ENCODE peak calls at places on chromosome 7, in seven cellular contexts. One of them, this sample, is unnamed.
A peak's percentile ranks its signal among the peaks of the same experiment; 100 is the strongest.

GRCh38 chr7:127252736-127253288 is at the start of gene GRM8:
- DNase-seq in IMR-90: peak; percentile 22
- DNase-seq in adrenal gland: peak; percentile 53
- DNase-seq in neural progenitor cell: peak; percentile 87
- DNase-seq in CD8-positive, alpha-beta T cell: peak; percentile 18
- DNase-seq in OCI-LY7: no peak
- DNase-seq in HCT116: no peak
- DNase-seq in this sample: peak; percentile 43

GRCh38 chr7:156379242-156380070 is 261.1 kb upstream of the RNF32 start:
- DNase-seq in OCI-LY7: no peak
- DNase-seq in IMR-90: no peak
- DNase-seq in CD8-positive, alpha-beta T cell: no peak
- DNase-seq in neural progenitor cell: no peak
- DNase-seq in HCT116: no peak
- DNase-seq in adrenal gland: no peak
- DNase-seq in this sample: no peak

GRCh38 chr7:154640917-154641316 is 362.0 kb downstream of the PAXIP1 start:
- DNase-seq in neural progenitor cell: no peak
- DNase-seq in OCI-LY7: no peak
- DNase-seq in CD8-positive, alpha-beta T cell: no peak
- DNase-seq in HCT116: no peak
- DNase-seq in IMR-90: no peak
- DNase-seq in adrenal gland: no peak
- DNase-seq in this sample: no peak

GRCh38 chr7:94069154-94069739 is 65.1 kb upstream of the BET1 start:
- DNase-seq in HCT116: no peak
- DNase-seq in IMR-90: peak; percentile 49
- DNase-seq in CD8-positive, alpha-beta T cell: no peak
- DNase-seq in OCI-LY7: peak; percentile 62
- DNase-seq in neural progenitor cell: no peak
- DNase-seq in adrenal gland: no peak
- DNase-seq in this sample: no peak

GRCh38 chr7:68929712-68930395 is 668.4 kb upstream of the AUTS2 start:
- DNase-seq in CD8-positive, alpha-beta T cell: no peak
- DNase-seq in IMR-90: peak; percentile 2
- DNase-seq in adrenal gland: no peak
- DNase-seq in neural progenitor cell: no peak
- DNase-seq in OCI-LY7: no peak
- DNase-seq in HCT116: no peak
- DNase-seq in this sample: no peak

GRCh38 chr7:150848111-150848510 is 4.2 kb upstream of the AOC1 start:
- DNase-seq in neural progenitor cell: no peak
- DNase-seq in IMR-90: no peak
- DNase-seq in OCI-LY7: no peak
- DNase-seq in HCT116: no peak
- DNase-seq in CD8-positive, alpha-beta T cell: no peak
- DNase-seq in adrenal gland: no peak
- DNase-seq in this sample: no peak

GRCh38 chr7:106915407-106915806 is 50.3 kb downstream of the PIK3CG start:
- DNase-seq in IMR-90: no peak
- DNase-seq in adrenal gland: no peak
- DNase-seq in CD8-positive, alpha-beta T cell: no peak
- DNase-seq in HCT116: no peak
- DNase-seq in neural progenitor cell: no peak
- DNase-seq in OCI-LY7: no peak
- DNase-seq in this sample: no peak

GRCh38 chr7:3971323-3971722 is 670.3 kb downstream of the SDK1 start:
- DNase-seq in adrenal gland: no peak
- DNase-seq in neural progenitor cell: no peak
- DNase-seq in IMR-90: no peak
- DNase-seq in HCT116: no peak
- DNase-seq in OCI-LY7: no peak
- DNase-seq in CD8-positive, alpha-beta T cell: no peak
- DNase-seq in this sample: no peak

GRCh38 chr7:51019231-51019844 is 236.6 kb upstream of the GRB10 start:
- DNase-seq in HCT116: no peak
- DNase-seq in CD8-positive, alpha-beta T cell: no peak
- DNase-seq in OCI-LY7: no peak
- DNase-seq in adrenal gland: no peak
- DNase-seq in IMR-90: peak; percentile 51
- DNase-seq in neural progenitor cell: no peak
- DNase-seq in this sample: no peak

GRCh38 chr7:22931011-22931410 is 82.9 kb downstream of the HYCC1 start:
- DNase-seq in IMR-90: no peak
- DNase-seq in CD8-positive, alpha-beta T cell: no peak
- DNase-seq in adrenal gland: no peak
- DNase-seq in neural progenitor cell: no peak
- DNase-seq in OCI-LY7: no peak
- DNase-seq in HCT116: no peak
- DNase-seq in this sample: no peak

GRCh38 chr7:72540106-72540611 is 128.0 kb upstream of the CALN1 start:
- DNase-seq in adrenal gland: no peak
- DNase-seq in CD8-positive, alpha-beta T cell: no peak
- DNase-seq in HCT116: no peak
- DNase-seq in IMR-90: no peak
- DNase-seq in OCI-LY7: no peak
- DNase-seq in neural progenitor cell: no peak
- DNase-seq in this sample: no peak

GRCh38 chr7:64686493-64687184 is 20.7 kb downstream of the ZNF107 start:
- DNase-seq in CD8-positive, alpha-beta T cell: no peak
- DNase-seq in adrenal gland: no peak
- DNase-seq in IMR-90: no peak
- DNase-seq in OCI-LY7: peak; percentile 93
- DNase-seq in HCT116: no peak
- DNase-seq in neural progenitor cell: no peak
- DNase-seq in this sample: no peak

GRCh38 chr7:64685091-64685490 is 19.2 kb downstream of the ZNF107 start:
- DNase-seq in CD8-positive, alpha-beta T cell: no peak
- DNase-seq in HCT116: no peak
- DNase-seq in adrenal gland: no peak
- DNase-seq in OCI-LY7: peak; percentile 69
- DNase-seq in neural progenitor cell: no peak
- DNase-seq in IMR-90: no peak
- DNase-seq in this sample: no peak

GRCh38 chr7:64687249-64687648 is 21.3 kb downstream of the ZNF107 start:
- DNase-seq in adrenal gland: no peak
- DNase-seq in OCI-LY7: peak; percentile 94
- DNase-seq in IMR-90: no peak
- DNase-seq in neural progenitor cell: no peak
- DNase-seq in HCT116: no peak
- DNase-seq in CD8-positive, alpha-beta T cell: no peak
- DNase-seq in this sample: no peak

GRCh38 chr7:64685741-64686140 is 19.8 kb downstream of the ZNF107 start:
- DNase-seq in CD8-positive, alpha-beta T cell: no peak
- DNase-seq in HCT116: no peak
- DNase-seq in neural progenitor cell: no peak
- DNase-seq in adrenal gland: no peak
- DNase-seq in IMR-90: no peak
- DNase-seq in OCI-LY7: no peak
- DNase-seq in this sample: no peak
- H3K27ac ChIP-seq in CD8-positive, alpha-beta T cell: no peak overlapping the region
- H3K27ac ChIP-seq in HCT116: no peak overlapping the region
- H3K27ac ChIP-seq in neural progenitor cell: no peak overlapping the region
- H3K27ac ChIP-seq in adrenal gland: no peak overlapping the region
- H3K27ac ChIP-seq in IMR-90: no peak overlapping the region
- H3K27ac ChIP-seq in OCI-LY7: peak overlapping the region; percentile 99
- H3K27ac ChIP-seq in this sample: no peak overlapping the region

GRCh38 chr7:120989571-120990220 is 1.2 kb downstream of the CPED1 start:
- DNase-seq in IMR-90: peak; percentile 38
- DNase-seq in OCI-LY7: no peak
- DNase-seq in CD8-positive, alpha-beta T cell: no peak
- DNase-seq in adrenal gland: peak; percentile 46
- DNase-seq in neural progenitor cell: no peak
- DNase-seq in HCT116: no peak
- DNase-seq in this sample: no peak
- H3K4me3 ChIP-seq in IMR-90: peak overlapping the region; percentile 86
- H3K4me3 ChIP-seq in OCI-LY7: no peak overlapping the region
- H3K4me3 ChIP-seq in CD8-positive, alpha-beta T cell: no peak overlapping the region
- H3K4me3 ChIP-seq in adrenal gland: peak overlapping the region; percentile 16
- H3K4me3 ChIP-seq in neural progenitor cell: no peak overlapping the region
- H3K4me3 ChIP-seq in HCT116: no peak overlapping the region
- H3K4me3 ChIP-seq in this sample: no peak overlapping the region

GRCh38 chr7:123125231-123125630 is 74.5 kb downstream of the SLC13A1 start:
- DNase-seq in neural progenitor cell: no peak
- DNase-seq in adrenal gland: no peak
- DNase-seq in CD8-positive, alpha-beta T cell: no peak
- DNase-seq in OCI-LY7: no peak
- DNase-seq in HCT116: no peak
- DNase-seq in IMR-90: no peak
- DNase-seq in this sample: no peak
- TF ChIP-seq CTCF in neural progenitor cell: no peak
- TF ChIP-seq CTCF in adrenal gland: no peak
- TF ChIP-seq CTCF in CD8-positive, alpha-beta T cell: no peak
- TF ChIP-seq CTCF in OCI-LY7: no peak
- TF ChIP-seq CTCF in HCT116: no peak
- TF ChIP-seq CTCF in IMR-90: no peak
- TF ChIP-seq CTCF in this sample: no peak

DNA sequence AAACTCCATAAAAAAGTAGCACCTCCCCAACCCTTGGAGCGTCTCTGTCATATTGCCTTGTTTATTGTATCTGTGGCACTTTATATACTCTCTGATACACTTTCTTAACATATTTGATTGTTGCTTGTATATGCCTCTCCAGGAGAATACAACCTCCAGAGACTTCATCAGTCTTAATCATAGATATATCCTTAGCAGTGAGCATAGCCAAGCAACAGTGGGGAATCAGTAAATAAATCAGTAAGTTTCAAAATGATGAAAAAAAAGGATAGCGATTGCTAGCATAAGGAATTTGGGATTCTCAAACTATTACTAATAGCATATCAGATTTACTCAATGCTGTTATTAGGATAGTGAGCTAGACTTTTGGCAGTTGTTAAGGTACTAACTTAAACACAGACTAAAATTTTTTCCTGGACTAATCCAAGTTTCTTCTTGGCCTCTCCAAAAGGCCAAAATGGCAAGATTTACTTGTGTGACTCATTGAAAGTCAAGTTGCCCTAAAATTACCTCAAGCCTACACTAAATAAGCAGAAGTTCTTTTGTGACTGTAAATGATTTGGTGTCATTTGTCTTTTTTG is 177.9 kb downstream of the CHN2 start:
- DNase-seq in CD8-positive, alpha-beta T cell: no peak
- DNase-seq in adrenal gland: no peak
- DNase-seq in neural progenitor cell: no peak
- DNase-seq in IMR-90: no peak
- DNase-seq in OCI-LY7: no peak
- DNase-seq in HCT116: no peak
- DNase-seq in this sample: no peak
- H3K27ac ChIP-seq in CD8-positive, alpha-beta T cell: no peak overlapping the region
- H3K27ac ChIP-seq in adrenal gland: no peak overlapping the region
- H3K27ac ChIP-seq in neural progenitor cell: no peak overlapping the region
- H3K27ac ChIP-seq in IMR-90: no peak overlapping the region
- H3K27ac ChIP-seq in OCI-LY7: no peak overlapping the region
- H3K27ac ChIP-seq in HCT116: no peak overlapping the region
- H3K27ac ChIP-seq in this sample: no peak overlapping the region

GRCh38 chr7:148148456-148148855 is 442.1 kb upstream of the C7orf33 start:
- DNase-seq in IMR-90: no peak
- DNase-seq in OCI-LY7: no peak
- DNase-seq in CD8-positive, alpha-beta T cell: no peak
- DNase-seq in adrenal gland: no peak
- DNase-seq in HCT116: no peak
- DNase-seq in neural progenitor cell: no peak
- DNase-seq in this sample: no peak

GRCh38 chr7:148147438-148147837 is 443.1 kb upstream of the C7orf33 start:
- DNase-seq in HCT116: no peak
- DNase-seq in CD8-positive, alpha-beta T cell: no peak
- DNase-seq in neural progenitor cell: no peak
- DNase-seq in IMR-90: no peak
- DNase-seq in OCI-LY7: no peak
- DNase-seq in adrenal gland: no peak
- DNase-seq in this sample: no peak

GRCh38 chr7:148144827-148145226 is 445.7 kb upstream of the C7orf33 start:
- DNase-seq in neural progenitor cell: no peak
- DNase-seq in IMR-90: no peak
- DNase-seq in CD8-positive, alpha-beta T cell: no peak
- DNase-seq in adrenal gland: no peak
- DNase-seq in HCT116: no peak
- DNase-seq in OCI-LY7: no peak
- DNase-seq in this sample: no peak

DNA sequence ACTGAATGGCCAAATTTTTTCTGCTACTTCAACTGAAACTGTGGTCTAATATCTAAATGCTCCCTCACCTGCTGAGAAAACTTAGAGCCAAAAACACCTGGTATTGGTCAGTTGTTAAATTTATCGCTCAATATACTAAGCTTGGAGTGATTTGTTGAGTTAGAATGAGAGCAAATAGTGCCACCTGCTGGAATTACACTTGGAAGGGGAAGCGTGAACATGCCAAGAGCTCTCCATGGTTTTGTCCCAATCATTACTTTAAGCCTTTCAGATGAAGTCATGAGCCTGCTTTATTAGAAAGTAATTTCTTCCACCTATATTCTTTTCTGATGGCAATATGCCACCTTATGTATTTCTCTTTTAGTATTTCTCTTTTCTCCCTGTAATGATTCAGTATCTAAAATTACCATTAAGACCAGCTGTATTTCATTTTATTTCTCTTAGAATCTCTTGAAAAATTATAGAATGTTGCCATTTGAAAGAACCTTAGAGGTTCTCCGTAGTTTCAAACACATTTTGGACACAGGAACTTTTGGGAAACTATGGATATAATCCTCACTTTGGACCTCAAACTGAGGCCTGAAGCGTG is 447.8 kb upstream of the C7orf33 start:
- DNase-seq in OCI-LY7: peak; percentile 27
- DNase-seq in HCT116: peak; percentile 21
- DNase-seq in IMR-90: peak; percentile 21
- DNase-seq in neural progenitor cell: peak; percentile 67
- DNase-seq in adrenal gland: peak; percentile 28
- DNase-seq in CD8-positive, alpha-beta T cell: no peak
- DNase-seq in this sample: peak; percentile 43
- H3K4me3 ChIP-seq in OCI-LY7: no peak overlapping the region
- H3K4me3 ChIP-seq in HCT116: no peak overlapping the region
- H3K4me3 ChIP-seq in IMR-90: no peak overlapping the region
- H3K4me3 ChIP-seq in neural progenitor cell: no peak overlapping the region
- H3K4me3 ChIP-seq in adrenal gland: no peak overlapping the region
- H3K4me3 ChIP-seq in CD8-positive, alpha-beta T cell: no peak overlapping the region
- H3K4me3 ChIP-seq in this sample: no peak overlapping the region